ENCODE peak calls at places on chromosomes 2 and 18, in five cellular contexts. One of them, this sample, is unnamed.

GRCh38 chr2:239321596-239322413 is 79.0 kb downstream of the HDAC4 start:
- DNase-seq in posterior cingulate gyrus: no peak
- DNase-seq in sigmoid colon: no peak
- DNase-seq in NCI-H1092: no peak
- DNase-seq in astrocyte of the spinal cord: no peak
- DNase-seq in this sample: no peak

GRCh38 chr18:78739115-78739514 is 240.5 kb upstream of the SALL3 start:
- DNase-seq in posterior cingulate gyrus: no peak
- DNase-seq in sigmoid colon: no peak
- DNase-seq in NCI-H1092: no peak
- DNase-seq in astrocyte of the spinal cord: no peak
- DNase-seq in this sample: no peak

GRCh38 chr2:112627060-112628040 is 18.4 kb upstream of the SLC20A1 start:
- DNase-seq in posterior cingulate gyrus: peak; percentile 26
- DNase-seq in sigmoid colon: peak; percentile 84
- DNase-seq in NCI-H1092: no peak
- DNase-seq in astrocyte of the spinal cord: peak; percentile 95
- DNase-seq in this sample: peak; percentile 97

GRCh38 chr2:1080984-1081383 is 130.3 kb downstream of the SNTG2 start:
- DNase-seq in posterior cingulate gyrus: no peak
- DNase-seq in sigmoid colon: no peak
- DNase-seq in NCI-H1092: no peak
- DNase-seq in astrocyte of the spinal cord: no peak
- DNase-seq in this sample: no peak

GRCh38 chr2:39124770-39125075 is 3.9 kb upstream of the SOS1 start:
- DNase-seq in posterior cingulate gyrus: peak; percentile 16
- DNase-seq in sigmoid colon: no peak
- DNase-seq in NCI-H1092: no peak
- DNase-seq in astrocyte of the spinal cord: no peak
- DNase-seq in this sample: no peak

GRCh38 chr2:205776139-205776538 is 93.8 kb downstream of the NRP2 start:
- DNase-seq in posterior cingulate gyrus: no peak
- DNase-seq in sigmoid colon: no peak
- DNase-seq in NCI-H1092: no peak
- DNase-seq in astrocyte of the spinal cord: no peak
- DNase-seq in this sample: no peak

GRCh38 chr2:86238354-86238753 is 39.1 kb downstream of the MRPL35 start:
- DNase-seq in posterior cingulate gyrus: no peak
- DNase-seq in sigmoid colon: peak; percentile 35
- DNase-seq in NCI-H1092: no peak
- DNase-seq in astrocyte of the spinal cord: no peak
- DNase-seq in this sample: no peak

GRCh38 chr18:8513249-8513648 is 96.0 kb upstream of the RAB12 start:
- DNase-seq in posterior cingulate gyrus: no peak
- DNase-seq in sigmoid colon: peak; percentile 11
- DNase-seq in NCI-H1092: no peak
- DNase-seq in astrocyte of the spinal cord: no peak
- DNase-seq in this sample: no peak

GRCh38 chr2:216082388-216082733 is 642 bp downstream of the TMEM169 start:
- DNase-seq in posterior cingulate gyrus: no peak
- DNase-seq in sigmoid colon: no peak
- DNase-seq in NCI-H1092: no peak
- DNase-seq in astrocyte of the spinal cord: no peak
- DNase-seq in this sample: no peak

GRCh38 chr18:78928076-78928475 is 51.5 kb upstream of the SALL3 start:
- DNase-seq in posterior cingulate gyrus: no peak
- DNase-seq in sigmoid colon: no peak
- DNase-seq in NCI-H1092: no peak
- DNase-seq in astrocyte of the spinal cord: no peak
- DNase-seq in this sample: no peak

GRCh38 chr2:12397861-12398260 is 318.9 kb upstream of the TRIB2 start:
- DNase-seq in posterior cingulate gyrus: no peak
- DNase-seq in sigmoid colon: no peak
- DNase-seq in NCI-H1092: no peak
- DNase-seq in astrocyte of the spinal cord: no peak
- DNase-seq in this sample: no peak

GRCh38 chr18:37565138-37565984 is at the start of gene CELF4:
- DNase-seq in posterior cingulate gyrus: no peak
- DNase-seq in sigmoid colon: peak; percentile 55
- DNase-seq in NCI-H1092: peak; percentile 80
- DNase-seq in astrocyte of the spinal cord: peak; percentile 5
- DNase-seq in this sample: no peak

GRCh38 chr2:121650554-121650930 is 1.3 kb upstream of the CLASP1 start:
- DNase-seq in posterior cingulate gyrus: no peak
- DNase-seq in sigmoid colon: no peak
- DNase-seq in NCI-H1092: no peak
- DNase-seq in astrocyte of the spinal cord: peak; percentile 29
- DNase-seq in this sample: peak; percentile 18

GRCh38 chr2:195337597-195337996 is 319.4 kb upstream of the SLC39A10 start:
- DNase-seq in posterior cingulate gyrus: no peak
- DNase-seq in sigmoid colon: no peak
- DNase-seq in NCI-H1092: no peak
- DNase-seq in astrocyte of the spinal cord: no peak
- DNase-seq in this sample: no peak

GRCh38 chr2:187527262-187527661 is 27.0 kb downstream of the TFPI start:
- DNase-seq in posterior cingulate gyrus: no peak
- DNase-seq in sigmoid colon: no peak
- DNase-seq in NCI-H1092: no peak
- DNase-seq in astrocyte of the spinal cord: peak; percentile 79
- DNase-seq in this sample: peak; percentile 83

GRCh38 chr2:224442092-224442999 is 40.4 kb upstream of the FAM124B start:
- DNase-seq in posterior cingulate gyrus: no peak
- DNase-seq in sigmoid colon: no peak
- DNase-seq in NCI-H1092: no peak
- DNase-seq in astrocyte of the spinal cord: peak; percentile 22
- DNase-seq in this sample: no peak

GRCh38 chr2:130390460-130391057 is 34.7 kb downstream of the PTPN18 start:
- DNase-seq in posterior cingulate gyrus: no peak
- DNase-seq in sigmoid colon: peak; percentile 72
- DNase-seq in NCI-H1092: no peak
- DNase-seq in astrocyte of the spinal cord: no peak
- DNase-seq in this sample: no peak

This sample was measured in IMR-90.